ENCODE peak calls at places on chromosomes 11 and 22, in four cellular contexts. N is ecto neural progenitor cell, R is NT2/D1, E is Calu3. G is an unnamed sample.

GRCh38 chr11:44589301-44589700 is 23.8 kb downstream of the CD82 start:
- DNase-seq in N (no peak), R (no peak), E (no peak), G (no peak)

GRCh38 chr11:10900686-10901415 is 43.0 kb upstream of the ZBED5 start:
- DNase-seq in N (no peak), R (no peak), E (no peak), G (no peak)

GRCh38 chr11:134510641-134511040 is 98.6 kb upstream of the B3GAT1 start:
- DNase-seq in N (no peak), R (no peak), E (no peak), G (no peak)

GRCh38 chr22:32720924-32721323 is 80.6 kb upstream of the TIMP3 start:
- DNase-seq in N (no peak), R (no peak), E (no peak), G (no peak)

GRCh38 chr11:61654397-61654829 is 25.8 kb upstream of the DAGLA start:
- DNase-seq in N (no peak), R (no peak), E (no peak), G (no peak)

GRCh38 chr11:122778148-122778547 is 60.2 kb upstream of the CRTAM start:
- DNase-seq in N (no peak), R (no peak), E (no peak), G (no peak)

GRCh38 chr11:45383229-45383628 is 97.1 kb upstream of the SYT13 start:
- DNase-seq in N (no peak), R (no peak), E (no peak), G (no peak)

GRCh38 chr22:31083923-31084810 is 3.0 kb downstream of the SMTN start:
- DNase-seq in N (peak), R (no peak), E (no peak), G (no peak)

GRCh38 chr11:70323811-70324210 is 53.3 kb downstream of the PPFIA1 start:
- DNase-seq in N (no peak), R (no peak), E (no peak), G (no peak)

GRCh38 chr11:112161012-112161411 is 2.9 kb downstream of the IL18 start:
- DNase-seq in N (no peak), R (no peak), E (no peak), G (no peak)

GRCh38 chr11:120034176-120034575 is 103.7 kb downstream of the TRIM29 start:
- DNase-seq in N (peak), R (no peak), E (no peak), G (no peak)

GRCh38 chr11:57373146-57373545 is 7.8 kb downstream of the PRG3 start:
- DNase-seq in N (no peak), R (no peak), E (no peak), G (no peak)

GRCh38 chr11:65579291-65579690 is 3.4 kb downstream of the EHBP1L1 start:
- DNase-seq in N (no peak), R (no peak), E (no peak), G (no peak)

GRCh38 chr11:69462106-69463045 is 19.1 kb upstream of the LINC01488 start:
- DNase-seq in N (no peak), R (no peak), E (no peak), G (no peak)

GRCh38 chr11:110463153-110463552 is 33.4 kb downstream of the FDX1 start:
- DNase-seq in N (peak), R (peak), E (peak), G (no peak)